ENCODE peak calls at places on chromosome 21, in nine cellular contexts. G is Calu3; E is H9; J is stimulated activated CD8-positive, alpha-beta memory T cell treated with anti-CD3 and anti-CD28 coated beads, Interleukin-7, amount 100 ng/mL, for 1 hour; L is uterus; X is EL; Z is stromal cell of bone marrow; F is stimulated activated CD4-positive, alpha-beta T cell treated with anti-CD3 and anti-CD28 coated beads, Interleukin-2, amount 100 ng/mL, for 48 hours; C is activated CD8-positive, alpha-beta T cell treated with anti-CD3 and anti-CD28 coated beads, Interleukin-2, amount 10 ng/mL, durations not matched to agents 7 days and 5 days. R is an unnamed sample.

GRCh38 chr21:32309906-32310460 is 11.3 kb downstream of the MRAP start:
- DNase-seq in X (no peak), Z (no peak), E (no peak), F (no peak), L (no peak), G (no peak), J (no peak), C (no peak), R (no peak)

GRCh38 chr21:33115586-33116541 is 45.9 kb downstream of the OLIG1 start:
- DNase-seq in L (no peak), G (no peak), Z (no peak), X (no peak), C (no peak), E (no peak), F (no peak), J (no peak), R (no peak)

GRCh38 chr21:45410865-45411809 is 6.2 kb downstream of the COL18A1 start:
- DNase-seq in E (no peak), J (no peak), G (no peak), L (no peak), X (no peak), F (no peak), C (no peak), Z (no peak), R (no peak)

GRCh38 chr21:14522689-14523088 is 23.4 kb downstream of the SAMSN1 start:
- DNase-seq in X (no peak), G (no peak), Z (no peak), C (no peak), E (no peak), L (no peak), J (no peak), F (no peak), R (no peak)

GRCh38 chr21:17387030-17387617 is 125.7 kb upstream of the CXADR start:
- DNase-seq in E (no peak), L (peak; percentile 53), J (peak; percentile 15), F (peak; percentile 56), C (peak; percentile 69), Z (peak; percentile 38), G (peak; percentile 47), X (peak; percentile 63), R (peak; percentile 14)

GRCh38 chr21:46183910-46184624 is at the start of gene SPATC1L:
- DNase-seq in J (peak; percentile 32), L (peak; percentile 69), E (peak; percentile 63), Z (peak; percentile 18), C (peak; percentile 65), X (peak; percentile 58), F (peak; percentile 22), G (no peak), R (peak; percentile 69)

GRCh38 chr21:45863267-45863666 is 118.3 kb upstream of the COL6A1 start:
- DNase-seq in Z (no peak), L (no peak), F (no peak), J (no peak), X (no peak), E (no peak), G (no peak), C (no peak), R (no peak)

GRCh38 chr21:16457498-16457897 is 727.7 kb downstream of the USP25 start:
- DNase-seq in G (no peak), L (no peak), X (no peak), C (no peak), Z (no peak), J (no peak), F (no peak), E (no peak), R (no peak)

GRCh38 chr21:42991992-42992740 is 17.8 kb downstream of the PKNOX1 start:
- DNase-seq in Z (no peak), L (peak; percentile 90), G (no peak), F (no peak), C (no peak), X (peak; percentile 97), J (no peak), E (peak; percentile 35), R (no peak)

GRCh38 chr21:35349378-35350080 is 300.4 kb upstream of the RUNX1 start:
- DNase-seq in L (no peak), X (no peak), Z (peak; percentile 25), F (no peak), G (no peak), E (no peak), C (no peak), J (no peak), R (no peak)

GRCh38 chr21:28798798-28799197 is 193.9 kb downstream of the LTN1 start:
- DNase-seq in E (no peak), X (peak; percentile 23), J (no peak), F (no peak), L (no peak), G (no peak), Z (no peak), C (no peak), R (no peak)

GRCh38 chr21:36134820-36135390 is at the start of gene CBR3:
- DNase-seq in J (no peak), G (peak; percentile 36), F (peak; percentile 44), X (peak; percentile 75), L (peak; percentile 76), Z (peak; percentile 81), E (no peak), C (peak; percentile 67), R (peak; percentile 30)

GRCh38 chr21:28554660-28555475 is 437.8 kb downstream of the LTN1 start:
- DNase-seq in G (peak; percentile 1), C (no peak), E (peak; percentile 41), L (no peak), Z (no peak), F (no peak), X (peak; percentile 54), J (no peak), R (peak; percentile 26)

GRCh38 chr21:29843818-29844217 is 96.0 kb downstream of the GRIK1 start:
- DNase-seq in E (no peak), Z (no peak), G (no peak), F (no peak), X (no peak), C (no peak), J (no peak), L (no peak), R (no peak)

GRCh38 chr21:42039470-42039901 is 29.3 kb upstream of the ZBTB21 start:
- DNase-seq in G (no peak), C (no peak), L (peak; percentile 47), Z (peak; percentile 54), F (no peak), E (no peak), X (peak; percentile 45), J (no peak), R (no peak)

GRCh38 chr21:45420061-45420521 is 15.1 kb downstream of the COL18A1 start:
- DNase-seq in C (no peak), G (no peak), E (no peak), Z (no peak), L (no peak), J (no peak), F (no peak), X (no peak), R (no peak)

GRCh38 chr21:45985471-45986315 is 4.1 kb downstream of the COL6A1 start:
- DNase-seq in G (no peak), F (no peak), J (no peak), E (no peak), X (no peak), C (no peak), L (peak; percentile 19), Z (no peak), R (peak; percentile 7)

GRCh38 chr21:35136586-35137254 is 87.6 kb upstream of the RUNX1 start:
- DNase-seq in F (no peak), L (no peak), X (peak; percentile 76), Z (no peak), J (no peak), E (no peak), G (peak; percentile 69), C (no peak), R (no peak)